ENCODE peak calls at places on chromosome 10, in four cellular contexts. B is stomach, H is mesendoderm, D is upper lobe of left lung. O is an unnamed sample.
A peak's percentile ranks its signal among the peaks of the same experiment; 100 is the strongest.

GRCh38 chr10:50216894-50217293 is 34.4 kb downstream of the ASAH2 start:
- DNase-seq in D (no peak), B (no peak), H (peak; percentile 64), O (no peak)

GRCh38 chr10:90470971-90471370 is 386.9 kb downstream of the HTR7 start:
- DNase-seq in D (no peak), B (no peak), H (no peak), O (no peak)

GRCh38 chr10:1372212-1372611 is 316.0 kb downstream of the WDR37 start:
- DNase-seq in H (no peak), B (no peak), D (no peak), O (no peak)

GRCh38 chr10:13102002-13102794 is 2.2 kb downstream of the OPTN start:
- DNase-seq in B (no peak), D (no peak), H (no peak), O (no peak)

GRCh38 chr10:121494296-121494695 is 103.9 kb downstream of the FGFR2 start:
- DNase-seq in D (no peak), B (no peak), H (no peak), O (no peak)

GRCh38 chr10:58653139-58653538 is 140.5 kb downstream of the BICC1 start:
- DNase-seq in D (no peak), H (peak; percentile 39), B (no peak), O (no peak)

GRCh38 chr10:102660891-102661613 is 16.8 kb downstream of the TRIM8 start:
- DNase-seq in H (no peak), B (peak; percentile 81), D (peak; percentile 63), O (peak; percentile 85)

GRCh38 chr10:58373446-58373834 is 11.8 kb upstream of the TFAM start:
- DNase-seq in D (no peak), B (no peak), H (no peak), O (no peak)

GRCh38 chr10:84452006-84452405 is 123.6 kb downstream of the CCSER2 start:
- DNase-seq in D (no peak), H (peak; percentile 16), B (no peak), O (no peak)

GRCh38 chr10:102673961-102674511 is 29.8 kb downstream of the TRIM8 start:
- DNase-seq in B (peak; percentile 44), H (peak; percentile 75), D (peak; percentile 76), O (peak; percentile 85)

GRCh38 chr10:54559498-54559897 is 241.5 kb downstream of the PCDH15 start:
- DNase-seq in B (no peak), D (no peak), H (peak; percentile 14), O (no peak)

GRCh38 chr10:79438699-79439085 is 6.7 kb downstream of the ZCCHC24 start:
- DNase-seq in H (no peak), B (no peak), D (no peak), O (no peak)

DNA sequence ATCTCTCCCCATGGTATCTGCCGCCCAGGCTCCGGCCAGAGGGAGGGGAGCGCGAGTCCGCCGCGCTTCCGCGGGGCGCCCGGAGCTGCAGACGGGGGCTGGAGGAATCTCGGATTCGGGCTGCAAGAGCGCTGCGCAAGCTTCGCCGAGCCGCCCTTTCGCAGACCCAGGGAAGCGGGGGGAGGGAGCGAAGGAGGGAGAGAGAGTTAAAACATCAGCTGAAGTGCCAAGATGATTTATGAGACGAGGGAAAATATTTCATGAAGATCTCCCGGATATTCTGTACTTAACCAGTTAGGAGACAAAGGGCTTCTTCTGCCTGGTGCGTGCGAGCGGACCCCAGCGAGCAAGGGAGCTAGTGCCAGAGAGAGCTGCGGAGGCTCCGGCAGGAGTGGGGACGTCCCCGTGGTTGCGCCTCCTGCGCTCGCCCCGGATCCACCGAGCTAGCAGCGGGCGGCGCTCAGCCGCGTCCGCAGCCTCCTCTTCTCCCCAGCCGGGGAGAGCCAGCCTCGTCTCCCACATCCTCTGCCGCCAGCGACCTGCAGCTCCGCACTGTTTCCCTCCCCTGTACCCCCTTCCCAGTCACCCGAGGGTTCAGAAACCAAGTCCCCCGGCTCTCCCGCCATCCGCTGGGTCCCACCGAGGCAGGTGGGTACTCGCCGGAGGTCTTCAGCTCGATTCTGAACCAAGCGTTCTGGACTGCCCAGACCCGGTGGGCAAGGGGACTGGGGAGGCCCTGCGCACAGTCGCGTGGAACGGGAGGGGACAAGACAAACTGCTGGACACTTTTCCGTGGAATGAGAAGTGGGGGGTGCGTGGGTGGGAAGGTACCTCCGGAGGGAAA is 1.0 kb upstream of the PAX2 start:
- DNase-seq in H (peak; percentile 69), B (no peak), D (no peak), O (no peak)
- H3K4me1 ChIP-seq in H (peaks cover 5% of the 10 kb centered on the region), B (peaks cover 87% of the 10 kb centered on the region), D (peaks cover 52% of the 10 kb centered on the region), O (no peaks in the 10 kb centered on the region)

GRCh38 chr10:97210576-97210975 is 24.8 kb upstream of the SLIT1 start:
- DNase-seq in B (peak; percentile 72), D (peak; percentile 70), H (peak; percentile 83), O (peak; percentile 85)

GRCh38 chr10:97204826-97205679 is 19.3 kb upstream of the SLIT1 start:
- DNase-seq in D (no peak), H (no peak), B (no peak), O (peak; percentile 45)

GRCh38 chr10:97207756-97208346 is 22.1 kb upstream of the SLIT1 start:
- DNase-seq in H (no peak), B (no peak), D (no peak), O (no peak)

GRCh38 chr10:97203220-97203619 is 17.5 kb upstream of the SLIT1 start:
- DNase-seq in D (no peak), H (no peak), B (no peak), O (no peak)

GRCh38 chr10:97207131-97207530 is 21.4 kb upstream of the SLIT1 start:
- DNase-seq in D (no peak), H (no peak), B (no peak), O (peak; percentile 62)
- H3K4me1 ChIP-seq in D (no peaks in the 10 kb centered on the region), H (no peaks in the 10 kb centered on the region), B (no peaks in the 10 kb centered on the region), O (no peaks in the 10 kb centered on the region)

DNA sequence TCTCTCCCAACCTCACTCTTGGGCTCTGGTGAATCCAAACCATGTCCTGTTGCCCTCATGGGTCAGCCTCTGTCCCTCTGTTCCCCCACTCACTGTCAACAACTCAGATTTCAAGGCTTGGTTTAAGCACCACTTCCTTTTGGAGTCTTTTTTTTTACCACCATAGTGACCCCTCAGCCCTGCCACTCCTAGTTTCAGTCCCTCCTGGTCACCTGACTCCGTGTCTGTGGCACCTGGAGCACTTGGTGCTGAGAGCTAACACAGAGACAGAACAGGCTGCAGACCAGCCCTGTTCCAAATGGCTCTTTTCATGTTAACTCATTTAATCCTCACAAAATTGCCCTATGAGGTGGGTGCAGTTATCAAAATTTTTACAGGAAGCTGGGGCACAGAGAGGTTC is 53.6 kb upstream of the SMNDC1 start:
- DNase-seq in D (no peak), B (no peak), H (no peak), O (no peak)
- H3K4me1 ChIP-seq in D (peaks cover 15% of the 10 kb centered on the region), B (peaks cover 31% of the 10 kb centered on the region), H (peaks cover 15% of the 10 kb centered on the region), O (no peaks in the 10 kb centered on the region)

GRCh38 chr10:124738441-124738840 is 5.7 kb downstream of the FAM53B start:
- DNase-seq in D (no peak), H (no peak), B (no peak), O (peak; percentile 51)

GRCh38 chr10:124736491-124737136 is 7.6 kb downstream of the FAM53B start:
- DNase-seq in B (peak; percentile 75), D (peak; percentile 87), H (no peak), O (peak; percentile 88)

GRCh38 chr10:124737708-124738107 is 6.5 kb downstream of the FAM53B start:
- DNase-seq in B (no peak), H (no peak), D (no peak), O (no peak)

GRCh38 chr10:124735491-124736286 is 8.5 kb downstream of the FAM53B start:
- DNase-seq in H (no peak), D (no peak), B (no peak), O (peak; percentile 53)

GRCh38 chr10:124737221-124737620 is 7.0 kb downstream of the FAM53B start:
- DNase-seq in H (no peak), D (no peak), B (no peak), O (no peak)
- H3K4me1 ChIP-seq in H (peaks cover 28% of the 10 kb centered on the region), D (peaks cover 95% of the 10 kb centered on the region), B (peaks cover 100% of the 10 kb centered on the region), O (peaks cover 2% of the 10 kb centered on the region)

GRCh38 chr10:72011976-72012512 is 47.8 kb downstream of the CHST3 start:
- DNase-seq in D (no peak), B (no peak), H (no peak), O (no peak)
- H3K4me1 ChIP-seq in D (peaks cover 31% of the 10 kb centered on the region), B (peaks cover 87% of the 10 kb centered on the region), H (no peaks in the 10 kb centered on the region), O (peaks cover 8% of the 10 kb centered on the region)

DNA sequence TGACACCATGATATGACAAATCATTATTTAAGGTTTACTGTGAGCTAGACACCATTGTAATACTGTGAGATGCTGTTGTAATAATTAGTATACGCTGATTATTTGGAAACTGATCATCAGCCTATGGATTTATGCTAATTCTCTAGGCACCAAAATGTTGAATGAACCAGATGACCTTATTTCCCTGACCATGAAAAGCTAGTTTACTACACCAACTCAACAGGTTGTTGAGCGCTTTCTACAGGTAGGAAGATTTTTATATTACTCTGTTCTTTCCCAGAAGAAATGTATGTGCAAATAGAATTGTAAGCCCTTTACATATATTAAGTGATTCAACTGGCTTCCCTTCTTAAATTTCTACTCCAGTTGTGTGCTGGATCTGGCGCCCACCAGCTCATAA is 6.2 kb downstream of the NRP1 start:
- DNase-seq in D (no peak), B (no peak), H (no peak), O (no peak)
- H3K4me1 ChIP-seq in D (peaks cover 18% of the 10 kb centered on the region), B (peaks cover 49% of the 10 kb centered on the region), H (peaks cover 5% of the 10 kb centered on the region), O (no peaks in the 10 kb centered on the region)

GRCh38 chr10:71236822-71237682 is 24.7 kb downstream of the UNC5B start:
- DNase-seq in B (no peak), H (no peak), D (no peak), O (no peak)
- H3K4me1 ChIP-seq in B (peaks cover 45% of the 10 kb centered on the region), H (peaks cover 49% of the 10 kb centered on the region), D (peaks cover 66% of the 10 kb centered on the region), O (no peaks in the 10 kb centered on the region)